ENCODE peak calls at places on chromosomes 7 and 10, in ten cellular contexts. R, A, D, Q, M, T, I, Y, F and L are unnamed samples.

GRCh38 chr7:101558742-101559325 is 70.3 kb downstream of the MYL10 start:
- DNase-seq in R (no peak), A (no peak), D (no peak), Q (peak; percentile 6), M (peak; percentile 42), T (peak; percentile 3), I (no peak), Y (no peak), F (peak; percentile 52), L (peak; percentile 61)

GRCh38 chr10:71747039-71747807 is 26.1 kb downstream of the VSIR start:
- DNase-seq in R (no peak), A (no peak), D (no peak), Q (no peak), M (no peak), T (no peak), I (no peak), Y (no peak), F (no peak), L (no peak)

GRCh38 chr10:128729910-128730420 is 603.7 kb upstream of the MKI67 start:
- DNase-seq in R (no peak), A (no peak), D (no peak), Q (no peak), M (no peak), T (no peak), I (no peak), Y (no peak), F (no peak), L (no peak)

GRCh38 chr10:49177391-49178355 is 10.5 kb downstream of the TMEM273 start:
- DNase-seq in R (peak; percentile 94), A (peak; percentile 57), D (no peak), Q (peak; percentile 81), M (no peak), T (peak; percentile 85), I (peak; percentile 89), Y (peak; percentile 82), F (no peak), L (no peak)

GRCh38 chr10:78332699-78333098 is 299.0 kb downstream of the RPS24 start:
- DNase-seq in R (no peak), A (no peak), D (no peak), Q (no peak), M (peak; percentile 24), T (no peak), I (no peak), Y (no peak), F (no peak), L (no peak)

GRCh38 chr10:116765549-116766162 is 23.3 kb upstream of the HSPA12A start:
- DNase-seq in R (no peak), A (no peak), D (peak; percentile 7), Q (peak; percentile 45), M (no peak), T (no peak), I (no peak), Y (peak; percentile 31), F (no peak), L (peak; percentile 33)

GRCh38 chr7:6636741-6637543 is at the start of gene ZNF316:
- DNase-seq in R (peak; percentile 91), A (peak; percentile 86), D (peak; percentile 52), Q (peak; percentile 97), M (peak; percentile 71), T (peak; percentile 99), I (peak; percentile 36), Y (peak; percentile 49), F (peak; percentile 75), L (peak; percentile 64)

GRCh38 chr7:106344861-106345260 is 60.1 kb upstream of the NAMPT start:
- DNase-seq in R (no peak), A (no peak), D (no peak), Q (no peak), M (no peak), T (no peak), I (peak; percentile 76), Y (peak; percentile 93), F (no peak), L (no peak)

GRCh38 chr7:157875230-157876179 is 538.7 kb downstream of the DNAJB6 start:
- DNase-seq in R (no peak), A (no peak), D (no peak), Q (no peak), M (no peak), T (no peak), I (no peak), Y (no peak), F (peak; percentile 74), L (peak; percentile 58)